ENCODE peak calls at places on chromosomes 7 and 10, in ten cellular contexts. Z is neural progenitor cell, P is PC-9, W is Panc1, A is suprapubic skin, N is stomach, S is pancreas, K is endothelial cell of umbilical vein, X is spleen, R is SJCRH30. B is an unnamed sample.
A peak's percentile ranks its signal among the peaks of the same experiment; 100 is the strongest.

GRCh38 chr10:91700788-91701444 is 68.0 kb upstream of the PPP1R3C start:
- DNase-seq in A (no peak), X (no peak), K (peak; percentile 45), W (no peak), R (no peak), Z (no peak), P (no peak), S (no peak), N (no peak), B (no peak)

GRCh38 chr7:124459101-124460052 is 306.2 kb downstream of the GPR37 start:
- DNase-seq in R (no peak), K (no peak), N (no peak), Z (no peak), X (no peak), W (no peak), A (no peak), P (no peak), S (no peak), B (no peak)

GRCh38 chr10:131697461-131698128 is 203.2 kb upstream of the PPP2R2D start:
- DNase-seq in P (no peak), S (peak; percentile 34), N (no peak), Z (no peak), R (no peak), K (no peak), W (no peak), X (peak; percentile 19), A (no peak), B (peak; percentile 19)

GRCh38 chr10:6109444-6109775 is 20.6 kb downstream of the RBM17 start:
- DNase-seq in K (no peak), X (no peak), A (no peak), R (no peak), Z (no peak), W (no peak), P (no peak), N (no peak), S (no peak), B (no peak)

GRCh38 chr7:5229451-5230271 is 39.6 kb downstream of the WIPI2 start:
- DNase-seq in P (no peak), N (no peak), Z (no peak), A (no peak), X (peak; percentile 74), K (no peak), S (no peak), W (no peak), R (no peak), B (no peak)

GRCh38 chr7:70764004-70764691 is 367.8 kb upstream of the GALNT17 start:
- DNase-seq in X (no peak), P (no peak), N (no peak), A (no peak), R (no peak), Z (no peak), K (no peak), W (no peak), S (no peak), B (no peak)

GRCh38 chr7:142088022-142088714 is 23.4 kb upstream of the MGAM2 start:
- DNase-seq in A (no peak), W (no peak), P (no peak), N (no peak), Z (no peak), X (no peak), S (no peak), K (no peak), R (no peak), B (no peak)

GRCh38 chr7:28481131-28481926 is 69.0 kb downstream of the CREB5 start:
- DNase-seq in K (peak; percentile 29), P (no peak), X (no peak), N (no peak), R (peak; percentile 67), W (no peak), A (no peak), Z (peak; percentile 59), S (no peak), B (no peak)

GRCh38 chr7:130887182-130888016 is 153.4 kb upstream of the KLF14 start:
- DNase-seq in P (peak; percentile 90), K (peak; percentile 89), N (no peak), W (peak; percentile 96), A (no peak), S (no peak), X (no peak), R (no peak), Z (no peak), B (no peak)

GRCh38 chr10:123200510-123200909 is 46.3 kb downstream of the BUB3 start:
- DNase-seq in N (no peak), W (no peak), A (no peak), R (no peak), P (no peak), Z (no peak), S (no peak), K (no peak), X (no peak), B (no peak)

GRCh38 chr10:82377608-82378007 is 502.6 kb downstream of the NRG3 start:
- DNase-seq in S (no peak), R (peak; percentile 6), K (peak; percentile 61), W (no peak), X (no peak), N (no peak), Z (peak; percentile 44), P (no peak), A (no peak), B (no peak)

GRCh38 chr10:75405201-75406143 is 3.9 kb upstream of the ZNF503 start:
- DNase-seq in R (no peak), X (no peak), N (peak; percentile 82), A (no peak), W (no peak), Z (peak; percentile 78), K (no peak), P (peak; percentile 52), S (peak; percentile 83), B (peak; percentile 87)

GRCh38 chr7:128406147-128406985 is 3.4 kb downstream of the IMPDH1 start:
- DNase-seq in P (peak; percentile 41), X (peak; percentile 79), S (no peak), A (no peak), K (no peak), Z (no peak), W (no peak), N (no peak), R (no peak), B (no peak)
- H3K4me3 ChIP-seq in P (peak overlapping the region; percentile 34), X (peak overlapping the region; percentile 67), S (no peak overlapping the region), A (peak overlapping the region; percentile 87), K (no peak overlapping the region), Z (peak overlapping the region; percentile 70), W (peak overlapping the region; percentile 62), N (peak overlapping the region; percentile 78), R (peak overlapping the region; percentile 96), B (peak overlapping the region; percentile 81)

GRCh38 chr7:51299391-51300133 is 17.0 kb downstream of the COBL start:
- DNase-seq in W (no peak), K (no peak), X (no peak), Z (no peak), R (no peak), S (no peak), A (no peak), P (no peak), N (no peak), B (no peak)
- H3K27ac ChIP-seq in W (no peak overlapping the region), K (no peak overlapping the region), X (no peak overlapping the region), Z (no peak overlapping the region), R (no peak overlapping the region), S (no peak overlapping the region), A (no peak overlapping the region), P (no peak overlapping the region), N (no peak overlapping the region), B (no peak overlapping the region)

DNA sequence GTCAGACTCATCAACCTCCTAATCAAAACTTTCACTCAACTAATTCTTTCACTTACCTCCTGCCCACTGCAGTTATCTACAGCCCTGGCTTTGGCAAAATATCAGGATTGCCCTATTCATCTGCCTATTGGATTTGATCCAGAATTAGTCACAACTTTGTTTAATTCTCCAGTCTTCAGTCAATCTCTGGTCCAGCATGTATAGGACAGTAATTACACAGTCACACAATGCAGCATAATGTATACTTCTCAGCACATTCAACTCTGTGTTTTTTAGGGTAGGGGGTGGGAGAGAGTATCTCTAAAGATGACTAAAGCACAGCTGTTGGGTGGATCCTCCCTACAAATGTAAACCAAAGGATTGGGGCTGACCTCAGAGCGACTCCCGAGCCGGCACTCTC is 17.7 kb upstream of the NRP1 start:
- DNase-seq in A (no peak), P (peak; percentile 37), R (peak; percentile 43), N (no peak), W (no peak), S (no peak), X (no peak), Z (no peak), K (peak; percentile 73), B (no peak)
- H3K4me3 ChIP-seq in A (no peak overlapping the region), P (no peak overlapping the region), R (no peak overlapping the region), N (no peak overlapping the region), W (no peak overlapping the region), S (no peak overlapping the region), X (no peak overlapping the region), Z (no peak overlapping the region), K (no peak overlapping the region), B (no peak overlapping the region)

DNA sequence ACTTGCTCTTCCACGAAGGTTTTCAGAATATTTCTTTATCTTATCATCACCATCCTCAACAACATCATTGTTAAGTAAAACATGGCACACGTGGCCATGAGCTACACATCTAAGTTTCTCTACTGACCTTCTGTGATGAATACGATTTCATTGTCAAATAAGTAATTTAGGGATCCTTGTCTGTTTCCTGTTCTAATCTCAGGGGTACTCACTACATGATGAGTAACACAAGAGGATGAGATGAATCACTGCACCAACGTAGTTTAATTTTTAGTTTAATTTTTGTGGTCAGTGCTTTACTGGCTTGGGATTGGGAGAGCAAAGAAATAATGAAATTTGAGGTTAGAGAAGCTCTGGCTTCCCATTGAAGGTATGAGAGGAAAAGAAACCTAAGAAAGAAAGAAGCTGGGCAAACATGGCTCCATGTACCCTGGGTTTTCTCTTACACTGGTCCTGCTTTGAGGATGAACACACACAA is 461.9 kb upstream of the KLF6 start:
- DNase-seq in P (no peak), K (peak; percentile 69), S (no peak), W (no peak), R (no peak), Z (no peak), X (no peak), A (no peak), N (no peak), B (no peak)
- H3K27ac ChIP-seq in P (no peak overlapping the region), K (peak overlapping the region; percentile 52), S (no peak overlapping the region), W (peak overlapping the region; percentile 95), R (no peak overlapping the region), Z (no peak overlapping the region), X (no peak overlapping the region), A (no peak overlapping the region), N (peak overlapping the region; percentile 45), B (no peak overlapping the region)